ENCODE peak calls at places on chromosomes 13 and 19, in five cellular contexts. One of them, this sample, is unnamed.

GRCh38 chr13:99296270-99296865 is 10.8 kb downstream of the GPR183 start:
- DNase-seq in vagina: no peak
- DNase-seq in T-helper 17 cell: no peak
- DNase-seq in T-helper 1 cell: no peak
- DNase-seq in retina: no peak
- DNase-seq in this sample: no peak

GRCh38 chr19:5147074-5147970 is 178.4 kb downstream of the KDM4B start:
- DNase-seq in vagina: no peak
- DNase-seq in T-helper 17 cell: no peak
- DNase-seq in T-helper 1 cell: peak
- DNase-seq in retina: no peak
- DNase-seq in this sample: no peak

GRCh38 chr19:5693195-5694166 is 3.4 kb downstream of the RPL36 start:
- DNase-seq in vagina: no peak
- DNase-seq in T-helper 17 cell: no peak
- DNase-seq in T-helper 1 cell: no peak
- DNase-seq in retina: no peak
- DNase-seq in this sample: no peak

GRCh38 chr19:30302076-30302475 is 70.1 kb upstream of the ZNF536 start:
- DNase-seq in vagina: no peak
- DNase-seq in T-helper 17 cell: no peak
- DNase-seq in T-helper 1 cell: no peak
- DNase-seq in retina: no peak
- DNase-seq in this sample: no peak

GRCh38 chr19:29119582-29119981 is 93.4 kb downstream of the UQCRFS1 start:
- DNase-seq in vagina: no peak
- DNase-seq in T-helper 17 cell: no peak
- DNase-seq in T-helper 1 cell: no peak
- DNase-seq in retina: peak
- DNase-seq in this sample: peak

GRCh38 chr19:12052571-12053169 is at the start of gene ZNF878:
- DNase-seq in vagina: no peak
- DNase-seq in T-helper 17 cell: peak
- DNase-seq in T-helper 1 cell: no peak
- DNase-seq in retina: peak
- DNase-seq in this sample: peak

GRCh38 chr13:113746143-113746525 is 12.9 kb upstream of the TMEM255B start:
- DNase-seq in vagina: no peak
- DNase-seq in T-helper 17 cell: no peak
- DNase-seq in T-helper 1 cell: no peak
- DNase-seq in retina: peak
- DNase-seq in this sample: no peak

GRCh38 chr19:10195199-10195519 is 406 bp upstream of the DNMT1 start:
- DNase-seq in vagina: no peak
- DNase-seq in T-helper 17 cell: no peak
- DNase-seq in T-helper 1 cell: no peak
- DNase-seq in retina: no peak
- DNase-seq in this sample: no peak

GRCh38 chr13:67238277-67238859 is 8.2 kb upstream of the PCDH9 start:
- DNase-seq in vagina: no peak
- DNase-seq in T-helper 17 cell: no peak
- DNase-seq in T-helper 1 cell: no peak
- DNase-seq in retina: no peak
- DNase-seq in this sample: no peak

GRCh38 chr19:49437231-49437630 is 4.1 kb downstream of the SLC17A7 start:
- DNase-seq in vagina: no peak
- DNase-seq in T-helper 17 cell: no peak
- DNase-seq in T-helper 1 cell: no peak
- DNase-seq in retina: no peak
- DNase-seq in this sample: no peak

GRCh38 chr19:2512523-2513431 is 36.9 kb downstream of the GADD45B start:
- DNase-seq in vagina: no peak
- DNase-seq in T-helper 17 cell: no peak
- DNase-seq in T-helper 1 cell: no peak
- DNase-seq in retina: no peak
- DNase-seq in this sample: no peak

GRCh38 chr19:12802267-12803106 is 618 bp downstream of the THSD8 start:
- DNase-seq in vagina: no peak
- DNase-seq in T-helper 17 cell: no peak
- DNase-seq in T-helper 1 cell: no peak
- DNase-seq in retina: no peak
- DNase-seq in this sample: no peak

GRCh38 chr19:37551123-37551993 is 43.2 kb downstream of the ZNF571 start:
- DNase-seq in vagina: no peak
- DNase-seq in T-helper 17 cell: peak
- DNase-seq in T-helper 1 cell: peak
- DNase-seq in retina: peak
- DNase-seq in this sample: peak

GRCh38 chr13:23833733-23834611 is 55.2 kb downstream of the MIPEP start:
- DNase-seq in vagina: no peak
- DNase-seq in T-helper 17 cell: no peak
- DNase-seq in T-helper 1 cell: no peak
- DNase-seq in retina: no peak
- DNase-seq in this sample: no peak

GRCh38 chr19:3981373-3981735 is 3.9 kb downstream of the EEF2 start:
- DNase-seq in vagina: no peak
- DNase-seq in T-helper 17 cell: no peak
- DNase-seq in T-helper 1 cell: no peak
- DNase-seq in retina: no peak
- DNase-seq in this sample: no peak

GRCh38 chr13:98976338-98976737 is 1.5 kb downstream of the DOCK9 start:
- DNase-seq in vagina: no peak
- DNase-seq in T-helper 17 cell: no peak
- DNase-seq in T-helper 1 cell: no peak
- DNase-seq in retina: no peak
- DNase-seq in this sample: no peak

GRCh38 chr19:2034729-2035589 is 16.1 kb downstream of the MKNK2 start:
- DNase-seq in vagina: no peak
- DNase-seq in T-helper 17 cell: peak
- DNase-seq in T-helper 1 cell: peak
- DNase-seq in retina: no peak
- DNase-seq in this sample: peak

GRCh38 chr19:3013261-3013725 is 15.8 kb downstream of the TLE2 start:
- DNase-seq in vagina: no peak
- DNase-seq in T-helper 17 cell: no peak
- DNase-seq in T-helper 1 cell: no peak
- DNase-seq in retina: no peak
- DNase-seq in this sample: no peak

GRCh38 chr19:3208317-3209207 is 15.9 kb upstream of the CELF5 start:
- DNase-seq in vagina: no peak
- DNase-seq in T-helper 17 cell: no peak
- DNase-seq in T-helper 1 cell: no peak
- DNase-seq in retina: no peak
- DNase-seq in this sample: no peak

GRCh38 chr13:97492257-97492656 is 58.3 kb downstream of the RAP2A start:
- DNase-seq in vagina: no peak
- DNase-seq in T-helper 17 cell: no peak
- DNase-seq in T-helper 1 cell: no peak
- DNase-seq in retina: no peak
- DNase-seq in this sample: no peak

GRCh38 chr13:111383591-111384440 is 63.4 kb downstream of the TEX29 start:
- DNase-seq in vagina: no peak
- DNase-seq in T-helper 17 cell: no peak
- DNase-seq in T-helper 1 cell: no peak
- DNase-seq in retina: no peak
- DNase-seq in this sample: no peak

GRCh38 chr13:109297628-109298027 is 488.8 kb downstream of the IRS2 start:
- DNase-seq in vagina: no peak
- DNase-seq in T-helper 17 cell: no peak
- DNase-seq in T-helper 1 cell: no peak
- DNase-seq in retina: no peak
- DNase-seq in this sample: no peak

GRCh38 chr13:49436890-49437289 is 7.0 kb downstream of the CAB39L start:
- DNase-seq in vagina: no peak
- DNase-seq in T-helper 17 cell: no peak
- DNase-seq in T-helper 1 cell: no peak
- DNase-seq in retina: no peak
- DNase-seq in this sample: no peak

GRCh38 chr13:30551194-30551593 is 66.5 kb upstream of the USPL1 start:
- DNase-seq in vagina: no peak
- DNase-seq in T-helper 17 cell: no peak
- DNase-seq in T-helper 1 cell: no peak
- DNase-seq in retina: no peak
- DNase-seq in this sample: peak

GRCh38 chr19:47067215-47067847 is 18.9 kb upstream of the TMEM160 start:
- DNase-seq in vagina: no peak
- DNase-seq in T-helper 17 cell: no peak
- DNase-seq in T-helper 1 cell: no peak
- DNase-seq in retina: no peak
- DNase-seq in this sample: no peak

GRCh38 chr13:100131863-100132574 is 43.1 kb downstream of the PCCA start:
- DNase-seq in vagina: no peak
- DNase-seq in T-helper 17 cell: no peak
- DNase-seq in T-helper 1 cell: no peak
- DNase-seq in retina: no peak
- DNase-seq in this sample: peak

GRCh38 chr13:46659413-46660065 is 106.6 kb downstream of the LRCH1 start:
- DNase-seq in vagina: no peak
- DNase-seq in T-helper 17 cell: no peak
- DNase-seq in T-helper 1 cell: no peak
- DNase-seq in retina: no peak
- DNase-seq in this sample: no peak

GRCh38 chr13:75832812-75833211 is 196.7 kb downstream of the LMO7 start:
- DNase-seq in vagina: no peak
- DNase-seq in T-helper 17 cell: no peak
- DNase-seq in T-helper 1 cell: no peak
- DNase-seq in retina: no peak
- DNase-seq in this sample: no peak

GRCh38 chr13:106153041-106153440 is 382.4 kb downstream of the EFNB2 start:
- DNase-seq in vagina: no peak
- DNase-seq in T-helper 17 cell: no peak
- DNase-seq in T-helper 1 cell: no peak
- DNase-seq in retina: no peak
- DNase-seq in this sample: no peak

GRCh38 chr19:46983097-46983496 is 36.5 kb upstream of the NPAS1 start:
- DNase-seq in vagina: no peak
- DNase-seq in T-helper 17 cell: no peak
- DNase-seq in T-helper 1 cell: no peak
- DNase-seq in retina: no peak
- DNase-seq in this sample: no peak

This sample was measured in iPS-NIHi11.